ENCODE peak calls at places on chromosome 4, in eight cellular contexts. R is effector memory CD4-positive, alpha-beta T cell; F is suprapubic skin; N is ascending aorta; A is pancreas; Z is aorta; V is GM06990; Q is uterus. Y is an unnamed sample. For H3K36me3, the result is how much of the 10 kb centered on the place peaks cover.

GRCh38 chr4:177313263-177313662 is 3.6 kb downstream of the NEIL3 start:
- DNase-seq in R (no peak), F (no peak), N (no peak), A (no peak), Z (no peak), V (no peak), Q (no peak), Y (no peak)

GRCh38 chr4:66639361-66639760 is 905.9 kb downstream of the CENPC start:
- DNase-seq in R (no peak), F (no peak), N (no peak), A (no peak), Z (no peak), V (no peak), Q (no peak), Y (no peak)

GRCh38 chr4:3430524-3430923 is 11.2 kb upstream of the HGFAC start:
- DNase-seq in R (no peak), F (no peak), N (no peak), A (no peak), Z (no peak), V (no peak), Q (no peak), Y (peak)

GRCh38 chr4:133146574-133147198 is 2.4 kb upstream of the PCDH10 start:
- DNase-seq in R (no peak), F (no peak), N (no peak), A (no peak), Z (peak), V (no peak), Q (peak), Y (no peak)

GRCh38 chr4:153179100-153179499 is 25.1 kb upstream of the TRIM2 start:
- DNase-seq in R (no peak), F (no peak), N (no peak), A (no peak), Z (no peak), V (no peak), Q (no peak), Y (no peak)

GRCh38 chr4:186189656-186190055 is 1.7 kb upstream of the CYP4V2 start:
- DNase-seq in R (no peak), F (no peak), N (no peak), A (no peak), Z (no peak), V (no peak), Q (no peak), Y (no peak)

GRCh38 chr4:159946983-159947645 is 844.2 kb downstream of the RAPGEF2 start:
- DNase-seq in R (no peak), F (no peak), N (no peak), A (no peak), Z (no peak), V (no peak), Q (no peak), Y (no peak)

GRCh38 chr4:151563194-151563593 is 154.2 kb downstream of the FHIP1A start:
- DNase-seq in R (no peak), F (no peak), N (no peak), A (peak), Z (no peak), V (no peak), Q (no peak), Y (no peak)

GRCh38 chr4:37803348-37803973 is 23.0 kb upstream of the PGM2 start:
- DNase-seq in R (no peak), F (no peak), N (no peak), A (no peak), Z (no peak), V (no peak), Q (no peak), Y (no peak)

GRCh38 chr4:87953776-87954175 is 21.7 kb upstream of the SPP1 start:
- DNase-seq in R (no peak), F (no peak), N (no peak), A (no peak), Z (no peak), V (no peak), Q (no peak), Y (no peak)

GRCh38 chr4:59339631-59340030 is 1860.5 kb upstream of the ADGRL3 start:
- DNase-seq in R (no peak), F (no peak), N (no peak), A (no peak), Z (no peak), V (no peak), Q (no peak), Y (no peak)

GRCh38 chr4:25635501-25635900 is 20.1 kb upstream of the SLC34A2 start:
- DNase-seq in R (no peak), F (no peak), N (no peak), A (no peak), Z (no peak), V (no peak), Q (no peak), Y (no peak)

GRCh38 chr4:8227201-8227770 is 28.2 kb downstream of the SH3TC1 start:
- DNase-seq in R (no peak), F (no peak), N (no peak), A (no peak), Z (no peak), V (no peak), Q (no peak), Y (peak)

GRCh38 chr4:119041951-119042560 is 93.6 kb upstream of the MYOZ2 start:
- DNase-seq in R (peak), F (no peak), N (no peak), A (peak), Z (peak), V (peak), Q (peak), Y (peak)

GRCh38 chr4:17898553-17898952 is 87.8 kb downstream of the NCAPG start:
- DNase-seq in R (no peak), F (no peak), N (no peak), A (no peak), Z (no peak), V (no peak), Q (no peak), Y (no peak)

GRCh38 chr4:152480356-152480755 is 55.5 kb downstream of the FBXW7 start:
- DNase-seq in R (no peak), F (no peak), N (no peak), A (no peak), Z (no peak), V (no peak), Q (no peak), Y (no peak)

GRCh38 chr4:84796388-84796787 is 170.1 kb downstream of the WDFY3 start:
- DNase-seq in R (no peak), F (no peak), N (no peak), A (no peak), Z (no peak), V (no peak), Q (no peak), Y (no peak)

GRCh38 chr4:84790769-84791565 is 175.5 kb downstream of the WDFY3 start:
- DNase-seq in R (no peak), F (no peak), N (no peak), A (no peak), Z (no peak), V (no peak), Q (no peak), Y (no peak)

DNA sequence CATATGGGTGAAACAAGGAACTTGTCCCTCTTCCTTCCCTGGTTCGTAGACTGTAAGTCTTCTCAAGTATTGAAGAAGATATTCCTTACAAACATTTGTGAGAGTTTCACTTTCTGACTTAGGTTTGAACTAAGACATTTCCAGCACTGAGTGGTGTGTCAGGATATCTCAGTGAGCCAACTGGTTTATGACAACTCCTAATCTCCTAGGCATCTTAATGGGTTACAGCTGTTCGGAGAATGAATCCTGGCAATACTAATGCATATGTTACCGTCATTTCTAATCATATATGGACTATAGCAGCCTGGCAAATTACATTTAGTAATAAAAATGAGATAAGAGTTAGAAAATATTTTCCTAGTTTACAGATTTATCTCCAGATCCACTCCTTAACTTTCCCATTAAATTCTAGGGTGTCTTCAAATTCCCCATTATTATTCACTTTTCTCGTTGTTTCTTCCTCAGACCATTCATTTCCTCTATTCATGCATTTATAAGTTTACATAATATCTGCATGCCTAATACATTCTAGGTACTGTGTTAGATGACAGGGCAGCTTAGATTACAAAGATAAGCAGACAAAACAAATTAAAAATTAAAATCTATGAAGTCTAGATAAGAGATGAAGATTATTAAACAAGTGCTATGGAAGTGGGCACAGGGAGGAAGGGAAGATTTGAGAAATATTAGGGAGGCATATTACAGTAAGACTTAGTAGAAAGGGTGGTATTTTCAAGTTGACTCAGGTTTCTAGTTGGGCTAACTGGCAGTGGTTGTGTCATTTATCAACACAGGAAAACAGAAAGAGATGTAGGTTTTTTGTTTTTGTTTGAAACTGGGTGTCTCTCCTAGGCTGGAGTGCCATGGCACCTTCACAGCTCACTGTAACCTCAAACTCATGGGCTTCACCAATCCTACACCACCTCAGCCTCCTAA is 173.9 kb downstream of the WDFY3 start:
- DNase-seq in R (no peak), F (no peak), N (no peak), A (no peak), Z (no peak), V (no peak), Q (no peak), Y (no peak)
- H3K36me3 ChIP-seq in R (under half), F (half or more), N (half or more), A (under half), Z (under half), V (under half), Q (under half), Y (under half)

GRCh38 chr4:6857009-6857882 is 52.4 kb upstream of the TBC1D14 start:
- DNase-seq in R (no peak), F (no peak), N (no peak), A (no peak), Z (no peak), V (no peak), Q (no peak), Y (no peak)
- H3K36me3 ChIP-seq in R (under half), F (under half), N (under half), A (under half), Z (under half), V (under half), Q (under half), Y (under half)

GRCh38 chr4:1535926-1536578 is 129.8 kb upstream of the NKX1-1 start:
- DNase-seq in R (no peak), F (no peak), N (no peak), A (no peak), Z (peak), V (no peak), Q (no peak), Y (peak)
- H3K36me3 ChIP-seq in R (under half), F (under half), N (under half), A (under half), Z (under half), V (under half), Q (under half), Y (under half)

GRCh38 chr4:75968084-75968483 is 22.7 kb downstream of the SDAD1 start:
- DNase-seq in R (no peak), F (no peak), N (no peak), A (no peak), Z (no peak), V (no peak), Q (no peak), Y (no peak)

DNA sequence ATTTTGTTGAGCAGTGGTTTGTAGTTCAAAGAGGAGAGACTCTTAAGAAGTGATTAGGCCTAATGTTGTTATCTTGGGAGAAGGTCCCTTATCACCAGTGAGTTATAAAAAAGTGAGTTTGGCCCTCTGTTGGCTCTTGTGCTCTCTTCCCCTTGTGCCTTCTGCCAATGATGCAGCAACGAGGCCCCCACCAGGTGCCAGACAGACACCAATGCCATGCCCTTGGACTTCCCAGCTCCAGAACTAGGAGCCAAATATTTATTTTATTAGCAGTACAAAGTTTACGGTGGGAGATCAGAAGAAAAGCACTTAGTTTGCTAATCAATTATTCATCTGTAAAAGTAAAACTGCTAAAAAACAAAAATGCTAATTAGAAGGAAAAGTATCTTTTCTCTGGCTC is 22.7 kb upstream of the NAAA start:
- DNase-seq in R (no peak), F (no peak), N (no peak), A (no peak), Z (no peak), V (no peak), Q (no peak), Y (no peak)
- H3K36me3 ChIP-seq in R (half or more), F (half or more), N (half or more), A (under half), Z (under half), V (under half), Q (under half), Y (half or more)